ENCODE peak calls at places on chromosomes 6 and 20, in six cellular contexts. One of them, this sample, is unnamed. For H3K4me1 and H3K36me3, the result is how much of the 10 kb centered on the place peaks cover.

GRCh38 chr6:132399376-132400074 is 1.8 kb downstream of the MOXD1 start:
- DNase-seq in HAP-1: no peak
- DNase-seq in upper lobe of right lung: no peak
- DNase-seq in OCI-LY7: no peak
- DNase-seq in body of pancreas: no peak
- DNase-seq in Panc1: no peak
- DNase-seq in this sample: no peak

GRCh38 chr6:20153194-20153593 is 59.1 kb downstream of the MBOAT1 start:
- DNase-seq in Panc1: no peak
- DNase-seq in HAP-1: no peak
- DNase-seq in body of pancreas: no peak
- DNase-seq in upper lobe of right lung: no peak
- DNase-seq in OCI-LY7: no peak
- DNase-seq in this sample: no peak

GRCh38 chr6:137395316-137395715 is 98.9 kb downstream of the OLIG3 start:
- DNase-seq in body of pancreas: no peak
- DNase-seq in upper lobe of right lung: no peak
- DNase-seq in Panc1: no peak
- DNase-seq in HAP-1: no peak
- DNase-seq in OCI-LY7: no peak
- DNase-seq in this sample: no peak

GRCh38 chr6:166174031-166174430 is 6.4 kb upstream of the TBXT start:
- DNase-seq in upper lobe of right lung: no peak
- DNase-seq in body of pancreas: no peak
- DNase-seq in HAP-1: no peak
- DNase-seq in Panc1: no peak
- DNase-seq in OCI-LY7: peak
- DNase-seq in this sample: no peak

GRCh38 chr6:78390066-78390465 is 477.3 kb upstream of the IRAK1BP1 start:
- DNase-seq in Panc1: no peak
- DNase-seq in HAP-1: no peak
- DNase-seq in upper lobe of right lung: no peak
- DNase-seq in body of pancreas: no peak
- DNase-seq in OCI-LY7: no peak
- DNase-seq in this sample: no peak

GRCh38 chr6:13194852-13195251 is 133.5 kb downstream of the TBC1D7 start:
- DNase-seq in OCI-LY7: peak
- DNase-seq in Panc1: peak
- DNase-seq in body of pancreas: no peak
- DNase-seq in upper lobe of right lung: no peak
- DNase-seq in HAP-1: peak
- DNase-seq in this sample: no peak

GRCh38 chr6:57048577-57048976 is 2.1 kb downstream of the KIAA1586 start:
- DNase-seq in Panc1: no peak
- DNase-seq in body of pancreas: no peak
- DNase-seq in upper lobe of right lung: no peak
- DNase-seq in HAP-1: no peak
- DNase-seq in OCI-LY7: no peak
- DNase-seq in this sample: no peak

GRCh38 chr20:36544134-36545018 is 3.1 kb downstream of the MYL9 start:
- DNase-seq in body of pancreas: no peak
- DNase-seq in OCI-LY7: no peak
- DNase-seq in HAP-1: no peak
- DNase-seq in upper lobe of right lung: peak
- DNase-seq in Panc1: no peak
- DNase-seq in this sample: no peak

GRCh38 chr6:2522521-2522920 is 228.2 kb downstream of the MYLK4 start:
- DNase-seq in body of pancreas: no peak
- DNase-seq in OCI-LY7: no peak
- DNase-seq in upper lobe of right lung: no peak
- DNase-seq in HAP-1: no peak
- DNase-seq in Panc1: no peak
- DNase-seq in this sample: no peak

GRCh38 chr6:54194067-54194466 is 82.8 kb downstream of the MLIP start:
- DNase-seq in HAP-1: no peak
- DNase-seq in OCI-LY7: no peak
- DNase-seq in Panc1: no peak
- DNase-seq in body of pancreas: no peak
- DNase-seq in upper lobe of right lung: no peak
- DNase-seq in this sample: no peak

GRCh38 chr6:156174026-156174880 is 602.9 kb upstream of the ARID1B start:
- DNase-seq in OCI-LY7: no peak
- DNase-seq in Panc1: no peak
- DNase-seq in body of pancreas: no peak
- DNase-seq in HAP-1: no peak
- DNase-seq in upper lobe of right lung: no peak
- DNase-seq in this sample: no peak

GRCh38 chr6:167475947-167476346 is 151.1 kb downstream of the TTLL2 start:
- DNase-seq in upper lobe of right lung: no peak
- DNase-seq in body of pancreas: no peak
- DNase-seq in HAP-1: no peak
- DNase-seq in Panc1: no peak
- DNase-seq in OCI-LY7: no peak
- DNase-seq in this sample: no peak

GRCh38 chr6:109351231-109352132 is 30.8 kb downstream of the CD164 start:
- DNase-seq in OCI-LY7: no peak
- DNase-seq in upper lobe of right lung: no peak
- DNase-seq in body of pancreas: no peak
- DNase-seq in HAP-1: no peak
- DNase-seq in Panc1: no peak
- DNase-seq in this sample: no peak

GRCh38 chr20:59082077-59082740 is 39.6 kb upstream of the PRELID3B start:
- DNase-seq in HAP-1: no peak
- DNase-seq in body of pancreas: no peak
- DNase-seq in OCI-LY7: peak
- DNase-seq in Panc1: no peak
- DNase-seq in upper lobe of right lung: no peak
- DNase-seq in this sample: no peak

GRCh38 chr20:32247957-32248497 is 29.4 kb upstream of the KIF3B start:
- DNase-seq in Panc1: no peak
- DNase-seq in HAP-1: no peak
- DNase-seq in body of pancreas: no peak
- DNase-seq in OCI-LY7: no peak
- DNase-seq in upper lobe of right lung: no peak
- DNase-seq in this sample: no peak

GRCh38 chr6:71383891-71384489 is 95.4 kb downstream of the OGFRL1 start:
- DNase-seq in HAP-1: peak
- DNase-seq in upper lobe of right lung: no peak
- DNase-seq in body of pancreas: no peak
- DNase-seq in Panc1: no peak
- DNase-seq in OCI-LY7: peak
- DNase-seq in this sample: no peak

GRCh38 chr6:142322066-142322465 is 20.3 kb downstream of the ADGRG6 start:
- DNase-seq in OCI-LY7: no peak
- DNase-seq in Panc1: no peak
- DNase-seq in upper lobe of right lung: no peak
- DNase-seq in body of pancreas: no peak
- DNase-seq in HAP-1: no peak
- DNase-seq in this sample: no peak

GRCh38 chr6:87151786-87152527 is 3.4 kb upstream of the ZNF292 start:
- DNase-seq in OCI-LY7: peak
- DNase-seq in body of pancreas: peak
- DNase-seq in HAP-1: no peak
- DNase-seq in upper lobe of right lung: peak
- DNase-seq in Panc1: no peak
- DNase-seq in this sample: no peak

GRCh38 chr20:46751856-46752255 is 42.4 kb downstream of the SLC2A10 start:
- DNase-seq in upper lobe of right lung: no peak
- DNase-seq in body of pancreas: no peak
- DNase-seq in Panc1: no peak
- DNase-seq in HAP-1: peak
- DNase-seq in OCI-LY7: no peak
- DNase-seq in this sample: no peak

GRCh38 chr6:100078509-100078908 is 84.5 kb upstream of the MCHR2 start:
- DNase-seq in OCI-LY7: peak
- DNase-seq in upper lobe of right lung: no peak
- DNase-seq in Panc1: no peak
- DNase-seq in HAP-1: peak
- DNase-seq in body of pancreas: no peak
- DNase-seq in this sample: no peak

GRCh38 chr6:19822134-19822533 is 15.0 kb upstream of the ID4 start:
- DNase-seq in upper lobe of right lung: no peak
- DNase-seq in OCI-LY7: no peak
- DNase-seq in body of pancreas: no peak
- DNase-seq in HAP-1: no peak
- DNase-seq in Panc1: no peak
- DNase-seq in this sample: no peak

GRCh38 chr6:39209360-39209811 is 19.9 kb downstream of the KCNK5 start:
- DNase-seq in body of pancreas: no peak
- DNase-seq in HAP-1: no peak
- DNase-seq in upper lobe of right lung: no peak
- DNase-seq in OCI-LY7: no peak
- DNase-seq in Panc1: no peak
- DNase-seq in this sample: no peak

GRCh38 chr20:63178889-63179751 is 36.8 kb downstream of the YTHDF1 start:
- DNase-seq in HAP-1: peak
- DNase-seq in upper lobe of right lung: no peak
- DNase-seq in body of pancreas: peak
- DNase-seq in Panc1: no peak
- DNase-seq in OCI-LY7: peak
- DNase-seq in this sample: no peak

GRCh38 chr6:13273931-13274706 is 54.2 kb downstream of the TBC1D7 start:
- DNase-seq in OCI-LY7: no peak
- DNase-seq in HAP-1: no peak
- DNase-seq in body of pancreas: no peak
- DNase-seq in Panc1: no peak
- DNase-seq in upper lobe of right lung: peak
- DNase-seq in this sample: no peak

GRCh38 chr20:1389703-1390385 is 3.0 kb downstream of the FKBP1A start:
- DNase-seq in HAP-1: no peak
- DNase-seq in upper lobe of right lung: no peak
- DNase-seq in Panc1: no peak
- DNase-seq in body of pancreas: no peak
- DNase-seq in OCI-LY7: no peak
- DNase-seq in this sample: no peak

GRCh38 chr6:130913119-130913518 is 85.9 kb downstream of the SMLR1 start:
- DNase-seq in Panc1: no peak
- DNase-seq in OCI-LY7: no peak
- DNase-seq in HAP-1: no peak
- DNase-seq in body of pancreas: no peak
- DNase-seq in upper lobe of right lung: no peak
- DNase-seq in this sample: no peak

GRCh38 chr6:159213401-159213800 is 44.2 kb downstream of the FNDC1 start:
- DNase-seq in upper lobe of right lung: no peak
- DNase-seq in Panc1: no peak
- DNase-seq in body of pancreas: no peak
- DNase-seq in OCI-LY7: no peak
- DNase-seq in HAP-1: no peak
- DNase-seq in this sample: no peak
- H3K4me1 ChIP-seq in upper lobe of right lung: under half
- H3K4me1 ChIP-seq in Panc1: under half
- H3K4me1 ChIP-seq in body of pancreas: under half
- H3K4me1 ChIP-seq in OCI-LY7: half or more
- H3K4me1 ChIP-seq in HAP-1: under half
- H3K4me1 ChIP-seq in this sample: under half

DNA sequence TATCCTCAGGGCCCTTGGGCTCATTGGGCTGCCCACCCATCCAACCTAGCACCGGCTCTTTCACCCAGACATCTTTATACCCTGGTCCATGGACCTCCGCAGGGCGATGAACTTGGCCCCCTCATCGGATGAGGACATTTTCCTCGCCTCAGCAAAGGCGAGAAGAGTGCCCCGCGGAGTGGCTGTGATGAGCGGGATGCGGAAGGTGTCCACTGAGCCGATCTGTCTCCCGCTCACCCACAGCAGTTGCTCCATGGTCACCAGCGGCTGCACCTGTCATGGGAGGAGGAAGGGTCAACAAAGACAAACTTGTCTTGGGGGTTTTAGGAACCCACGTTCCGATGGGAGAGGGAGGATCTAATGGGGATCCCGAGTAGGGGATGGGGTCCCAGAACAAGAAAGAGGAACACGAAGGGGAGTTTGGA is 690 bp downstream of the NEU1 start:
- DNase-seq in OCI-LY7: no peak
- DNase-seq in HAP-1: no peak
- DNase-seq in upper lobe of right lung: no peak
- DNase-seq in body of pancreas: no peak
- DNase-seq in Panc1: no peak
- DNase-seq in this sample: no peak
- H3K36me3 ChIP-seq in OCI-LY7: under half
- H3K36me3 ChIP-seq in HAP-1: under half
- H3K36me3 ChIP-seq in upper lobe of right lung: under half
- H3K36me3 ChIP-seq in body of pancreas: under half
- H3K36me3 ChIP-seq in Panc1: under half
- H3K36me3 ChIP-seq in this sample: under half

GRCh38 chr20:24620937-24621519 is 151.6 kb downstream of the SYNDIG1 start:
- DNase-seq in Panc1: no peak
- DNase-seq in HAP-1: no peak
- DNase-seq in body of pancreas: no peak
- DNase-seq in upper lobe of right lung: no peak
- DNase-seq in OCI-LY7: no peak
- DNase-seq in this sample: no peak
- H3K4me1 ChIP-seq in Panc1: under half
- H3K4me1 ChIP-seq in HAP-1: under half
- H3K4me1 ChIP-seq in body of pancreas: under half
- H3K4me1 ChIP-seq in upper lobe of right lung: under half
- H3K4me1 ChIP-seq in OCI-LY7: under half
- H3K4me1 ChIP-seq in this sample: under half

GRCh38 chr6:42210551-42210950 is 7.1 kb downstream of the MRPS10 start:
- DNase-seq in HAP-1: no peak
- DNase-seq in upper lobe of right lung: no peak
- DNase-seq in OCI-LY7: no peak
- DNase-seq in body of pancreas: no peak
- DNase-seq in Panc1: no peak
- DNase-seq in this sample: no peak
- H3K36me3 ChIP-seq in HAP-1: half or more
- H3K36me3 ChIP-seq in upper lobe of right lung: half or more
- H3K36me3 ChIP-seq in OCI-LY7: half or more
- H3K36me3 ChIP-seq in body of pancreas: under half
- H3K36me3 ChIP-seq in Panc1: under half
- H3K36me3 ChIP-seq in this sample: half or more